ENCODE peak calls at places on chromosomes 7 and 10, in nine cellular contexts. P is GM18507; J is heart left ventricle; D is iris pigment epithelial cell; F is stimulated activated CD8-positive, alpha-beta memory T cell treated with anti-CD3 and anti-CD28 coated beads, Interleukin-2, amount 100 ng/mL, for 1 hour; Q is NCI-H187; R is NCI-H460; H is ecto neural progenitor cell; I is iPS DF 6.9. N is an unnamed sample.

GRCh38 chr10:46539596-46540411 is 16.7 kb downstream of the GPRIN2 start:
- DNase-seq in F (no peak), J (no peak), R (no peak), Q (no peak), H (no peak), P (no peak), D (peak), I (no peak), N (no peak)

GRCh38 chr7:131897016-131897789 is 340.8 kb upstream of the PODXL start:
- DNase-seq in I (no peak), H (no peak), P (no peak), Q (peak), D (peak), F (no peak), J (no peak), R (no peak), N (no peak)

GRCh38 chr7:30382607-30383006 is 96.0 kb downstream of the NOD1 start:
- DNase-seq in R (no peak), P (no peak), H (no peak), F (no peak), Q (no peak), J (no peak), D (no peak), I (no peak), N (no peak)

GRCh38 chr7:22667562-22668239 is 59.3 kb upstream of the IL6 start:
- DNase-seq in R (no peak), Q (no peak), F (no peak), H (no peak), J (no peak), D (peak), P (no peak), I (peak), N (no peak)

GRCh38 chr7:69813637-69814240 is 215.5 kb downstream of the AUTS2 start:
- DNase-seq in D (no peak), I (no peak), R (peak), Q (no peak), F (no peak), H (no peak), P (no peak), J (no peak), N (no peak)

GRCh38 chr7:159024280-159024951 is 120.3 kb downstream of the VIPR2 start:
- DNase-seq in P (no peak), Q (no peak), I (no peak), J (no peak), R (no peak), D (no peak), H (no peak), F (no peak), N (no peak)

GRCh38 chr7:34357068-34357467 is 300.9 kb upstream of the NPSR1 start:
- DNase-seq in R (no peak), P (no peak), H (no peak), D (no peak), F (no peak), I (no peak), J (no peak), Q (no peak), N (no peak)

GRCh38 chr7:42625391-42625790 is 286.5 kb downstream of the C7orf25 start:
- DNase-seq in J (no peak), D (no peak), F (no peak), R (no peak), P (no peak), Q (no peak), H (no peak), I (no peak), N (no peak)

GRCh38 chr7:151897201-151897711 is 20.3 kb upstream of the PRKAG2 start:
- DNase-seq in P (no peak), Q (peak), R (no peak), F (no peak), J (no peak), H (no peak), I (no peak), D (no peak), N (no peak)

GRCh38 chr10:22682237-22683192 is 31.9 kb downstream of the PIP4K2A start:
- DNase-seq in F (peak), P (no peak), Q (no peak), I (no peak), H (no peak), R (no peak), J (no peak), D (peak), N (no peak)

GRCh38 chr10:99279626-99280111 is 44.0 kb upstream of the HPSE2 start:
- DNase-seq in I (no peak), Q (no peak), F (no peak), J (no peak), P (no peak), H (no peak), D (no peak), R (no peak), N (no peak)

GRCh38 chr7:55132890-55133551 is 114.2 kb downstream of the EGFR start:
- DNase-seq in P (no peak), Q (no peak), H (no peak), D (peak), F (no peak), I (no peak), R (peak), J (peak), N (no peak)

GRCh38 chr10:53846809-53847208 is 954.2 kb downstream of the PCDH15 start:
- DNase-seq in J (no peak), F (no peak), D (no peak), R (no peak), Q (no peak), P (no peak), I (no peak), H (no peak), N (no peak)

GRCh38 chr7:12642539-12642938 is 44.9 kb upstream of the ARL4A start:
- DNase-seq in I (no peak), D (no peak), J (no peak), H (no peak), P (no peak), F (no peak), R (no peak), Q (no peak), N (no peak)

GRCh38 chr7:74372511-74373111 is 81.1 kb upstream of the GTF2IRD1 start:
- DNase-seq in Q (no peak), H (no peak), P (no peak), F (no peak), I (no peak), R (no peak), J (no peak), D (no peak), N (peak)

GRCh38 chr7:157518514-157519175 is 181.8 kb downstream of the DNAJB6 start:
- DNase-seq in H (peak), J (no peak), F (no peak), D (no peak), P (no peak), I (no peak), R (no peak), Q (no peak), N (no peak)

GRCh38 chr7:141231018-141231792 is 157.3 kb downstream of the TMEM178B start:
- DNase-seq in Q (no peak), R (peak), P (no peak), I (no peak), H (peak), D (peak), J (no peak), F (no peak), N (no peak)

GRCh38 chr10:72846225-72846624 is 47.3 kb upstream of the OIT3 start:
- DNase-seq in P (no peak), F (no peak), J (no peak), R (no peak), H (no peak), D (peak), Q (no peak), I (no peak), N (no peak)

GRCh38 chr10:31650010-31650409 is 278.6 kb downstream of the ARHGAP12 start:
- DNase-seq in J (peak), P (no peak), H (no peak), I (no peak), F (no peak), D (peak), R (no peak), Q (no peak), N (peak)

GRCh38 chr7:130491841-130492518 is at the start of gene MEST:
- DNase-seq in H (peak), D (peak), R (no peak), F (no peak), P (no peak), J (no peak), Q (no peak), I (no peak), N (peak)